ENCODE peak calls at places on chromosomes 7 and 10, in seven cellular contexts. One of them, this sample, is unnamed.

GRCh38 chr7:103695496-103695895 is 249.5 kb upstream of the SLC26A5 start:
- DNase-seq in PC-9: no peak
- DNase-seq in neural crest cell: no peak
- DNase-seq in AG04450: no peak
- DNase-seq in prostate gland: no peak
- DNase-seq in nephron progenitor cell: no peak
- DNase-seq in hepatocyte: no peak
- DNase-seq in this sample: no peak

GRCh38 chr7:50821457-50821977 is 38.8 kb upstream of the GRB10 start:
- DNase-seq in neural crest cell: no peak
- DNase-seq in AG04450: no peak
- DNase-seq in nephron progenitor cell: no peak
- DNase-seq in prostate gland: no peak
- DNase-seq in PC-9: peak
- DNase-seq in hepatocyte: peak
- DNase-seq in this sample: no peak

GRCh38 chr7:158975526-158976467 is 119.4 kb downstream of the DYNC2I1 start:
- DNase-seq in PC-9: no peak
- DNase-seq in nephron progenitor cell: no peak
- DNase-seq in neural crest cell: no peak
- DNase-seq in hepatocyte: no peak
- DNase-seq in prostate gland: no peak
- DNase-seq in AG04450: no peak
- DNase-seq in this sample: peak

GRCh38 chr10:30433779-30434272 is at the start of gene MAP3K8:
- DNase-seq in PC-9: peak
- DNase-seq in nephron progenitor cell: peak
- DNase-seq in prostate gland: peak
- DNase-seq in hepatocyte: peak
- DNase-seq in neural crest cell: peak
- DNase-seq in AG04450: no peak
- DNase-seq in this sample: peak

GRCh38 chr7:126720232-126720631 is 532.5 kb downstream of the GRM8 start:
- DNase-seq in hepatocyte: no peak
- DNase-seq in neural crest cell: no peak
- DNase-seq in AG04450: no peak
- DNase-seq in prostate gland: no peak
- DNase-seq in PC-9: no peak
- DNase-seq in nephron progenitor cell: no peak
- DNase-seq in this sample: no peak

GRCh38 chr10:94093286-94093905 is 99.7 kb downstream of the PLCE1 start:
- DNase-seq in PC-9: no peak
- DNase-seq in neural crest cell: no peak
- DNase-seq in nephron progenitor cell: no peak
- DNase-seq in AG04450: no peak
- DNase-seq in hepatocyte: no peak
- DNase-seq in prostate gland: no peak
- DNase-seq in this sample: no peak

GRCh38 chr7:18352339-18353255 is 143.0 kb upstream of the HDAC9 start:
- DNase-seq in neural crest cell: peak
- DNase-seq in PC-9: peak
- DNase-seq in nephron progenitor cell: peak
- DNase-seq in prostate gland: peak
- DNase-seq in AG04450: peak
- DNase-seq in hepatocyte: peak
- DNase-seq in this sample: peak

GRCh38 chr10:112435013-112435619 is 11.6 kb downstream of the ZDHHC6 start:
- DNase-seq in nephron progenitor cell: no peak
- DNase-seq in prostate gland: no peak
- DNase-seq in hepatocyte: peak
- DNase-seq in PC-9: peak
- DNase-seq in neural crest cell: no peak
- DNase-seq in AG04450: no peak
- DNase-seq in this sample: no peak

GRCh38 chr7:155587486-155587885 is 41.1 kb upstream of the CNPY1 start:
- DNase-seq in PC-9: no peak
- DNase-seq in neural crest cell: no peak
- DNase-seq in prostate gland: no peak
- DNase-seq in hepatocyte: no peak
- DNase-seq in nephron progenitor cell: no peak
- DNase-seq in AG04450: no peak
- DNase-seq in this sample: no peak

GRCh38 chr10:73410897-73411296 is 3.0 kb downstream of the ANXA7 start:
- DNase-seq in neural crest cell: no peak
- DNase-seq in nephron progenitor cell: no peak
- DNase-seq in AG04450: no peak
- DNase-seq in PC-9: no peak
- DNase-seq in hepatocyte: no peak
- DNase-seq in prostate gland: no peak
- DNase-seq in this sample: no peak

GRCh38 chr10:103507235-103508191 is 14.0 kb downstream of the NEURL1 start:
- DNase-seq in neural crest cell: no peak
- DNase-seq in PC-9: no peak
- DNase-seq in AG04450: no peak
- DNase-seq in nephron progenitor cell: peak
- DNase-seq in hepatocyte: peak
- DNase-seq in prostate gland: no peak
- DNase-seq in this sample: no peak

GRCh38 chr7:92621641-92622429 is 31.6 kb upstream of the FAM133B start:
- DNase-seq in AG04450: no peak
- DNase-seq in neural crest cell: no peak
- DNase-seq in prostate gland: no peak
- DNase-seq in nephron progenitor cell: no peak
- DNase-seq in hepatocyte: no peak
- DNase-seq in PC-9: no peak
- DNase-seq in this sample: no peak

GRCh38 chr7:130154501-130155317 is 50.5 kb downstream of the TMEM209 start:
- DNase-seq in AG04450: no peak
- DNase-seq in PC-9: no peak
- DNase-seq in hepatocyte: no peak
- DNase-seq in neural crest cell: no peak
- DNase-seq in nephron progenitor cell: no peak
- DNase-seq in prostate gland: no peak
- DNase-seq in this sample: no peak

GRCh38 chr7:47400001-47400400 is 181.9 kb downstream of the TNS3 start:
- DNase-seq in AG04450: no peak
- DNase-seq in hepatocyte: no peak
- DNase-seq in PC-9: no peak
- DNase-seq in prostate gland: no peak
- DNase-seq in nephron progenitor cell: no peak
- DNase-seq in neural crest cell: no peak
- DNase-seq in this sample: no peak

GRCh38 chr7:37273891-37274290 is 174.8 kb downstream of the ELMO1 start:
- DNase-seq in neural crest cell: no peak
- DNase-seq in hepatocyte: no peak
- DNase-seq in nephron progenitor cell: no peak
- DNase-seq in PC-9: no peak
- DNase-seq in prostate gland: no peak
- DNase-seq in AG04450: no peak
- DNase-seq in this sample: no peak

GRCh38 chr10:22682237-22683192 is 31.9 kb downstream of the PIP4K2A start:
- DNase-seq in hepatocyte: no peak
- DNase-seq in nephron progenitor cell: no peak
- DNase-seq in PC-9: peak
- DNase-seq in AG04450: no peak
- DNase-seq in prostate gland: no peak
- DNase-seq in neural crest cell: no peak
- DNase-seq in this sample: peak

GRCh38 chr10:62264702-62265436 is 3.8 kb downstream of the RTKN2 start:
- DNase-seq in PC-9: peak
- DNase-seq in neural crest cell: no peak
- DNase-seq in prostate gland: no peak
- DNase-seq in hepatocyte: peak
- DNase-seq in nephron progenitor cell: peak
- DNase-seq in AG04450: peak
- DNase-seq in this sample: no peak

GRCh38 chr7:116988363-116988989 is 35.2 kb downstream of the ST7 start:
- DNase-seq in PC-9: no peak
- DNase-seq in AG04450: no peak
- DNase-seq in nephron progenitor cell: no peak
- DNase-seq in prostate gland: no peak
- DNase-seq in hepatocyte: no peak
- DNase-seq in neural crest cell: no peak
- DNase-seq in this sample: no peak

GRCh38 chr7:33392143-33392542 is 262.8 kb downstream of the BBS9 start:
- DNase-seq in PC-9: no peak
- DNase-seq in hepatocyte: no peak
- DNase-seq in AG04450: no peak
- DNase-seq in prostate gland: no peak
- DNase-seq in neural crest cell: no peak
- DNase-seq in nephron progenitor cell: no peak
- DNase-seq in this sample: no peak

GRCh38 chr7:9241826-9242225 is 808.4 kb downstream of the NXPH1 start:
- DNase-seq in PC-9: no peak
- DNase-seq in neural crest cell: no peak
- DNase-seq in prostate gland: no peak
- DNase-seq in hepatocyte: no peak
- DNase-seq in AG04450: no peak
- DNase-seq in nephron progenitor cell: no peak
- DNase-seq in this sample: no peak
- TF ChIP-seq CTCF in PC-9: no peak
- TF ChIP-seq CTCF in neural crest cell: no peak
- TF ChIP-seq CTCF in prostate gland: no peak
- TF ChIP-seq CTCF in hepatocyte: no peak
- TF ChIP-seq CTCF in AG04450: no peak
- TF ChIP-seq CTCF in nephron progenitor cell: no peak
- TF ChIP-seq CTCF in this sample: no peak

DNA sequence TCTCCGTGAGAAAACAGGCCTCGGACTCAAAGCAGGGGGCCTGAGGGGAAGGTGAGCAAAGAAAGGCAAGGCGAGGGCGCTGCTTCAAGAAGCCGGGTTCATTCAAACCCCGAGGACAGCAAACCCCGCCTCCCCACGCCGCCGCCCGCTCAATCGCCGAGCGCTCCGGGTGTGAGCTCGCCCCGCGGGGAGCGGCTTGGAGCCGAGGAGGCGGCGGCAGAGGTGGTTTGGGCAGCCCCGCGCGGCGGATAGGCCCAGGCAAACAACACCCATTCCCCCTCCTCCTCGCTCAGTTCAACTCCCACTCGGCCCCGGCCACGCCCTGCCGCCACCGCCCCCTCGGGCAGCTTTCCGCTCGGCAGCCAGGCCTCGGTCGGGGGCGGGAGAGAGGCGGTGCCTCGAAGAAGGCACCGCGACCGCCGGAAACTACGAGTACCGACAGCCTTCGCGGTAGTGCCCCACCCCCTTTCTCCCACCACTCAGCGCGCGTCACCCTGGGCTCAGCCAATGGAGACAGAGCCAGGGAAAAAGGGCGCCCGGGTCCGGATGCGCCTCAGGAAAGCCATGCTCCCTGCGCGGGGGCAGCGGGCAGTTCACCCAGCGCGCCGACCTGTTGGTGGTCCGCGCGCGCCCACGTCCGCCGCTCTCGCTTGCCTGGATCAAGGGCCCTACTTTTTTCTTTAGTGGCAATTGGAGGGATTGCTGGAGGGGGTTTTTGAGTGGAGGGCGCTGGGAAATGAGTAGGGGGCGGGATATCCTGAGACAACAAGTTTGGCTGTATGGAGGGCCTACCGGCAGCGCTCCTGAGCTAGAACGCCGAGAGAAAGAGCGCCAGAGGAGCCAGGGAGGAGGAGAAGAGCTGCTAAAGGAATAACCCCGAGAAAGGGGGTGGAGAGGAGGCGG is 674 bp upstream of the SP4 start:
- DNase-seq in AG04450: peak
- DNase-seq in nephron progenitor cell: peak
- DNase-seq in neural crest cell: peak
- DNase-seq in prostate gland: peak
- DNase-seq in hepatocyte: peak
- DNase-seq in PC-9: peak
- DNase-seq in this sample: peak
- TF ChIP-seq CTCF in AG04450: no peak
- TF ChIP-seq CTCF in nephron progenitor cell: no peak
- TF ChIP-seq CTCF in neural crest cell: peak
- TF ChIP-seq CTCF in prostate gland: no peak
- TF ChIP-seq CTCF in hepatocyte: no peak
- TF ChIP-seq CTCF in PC-9: no peak
- TF ChIP-seq CTCF in this sample: no peak

GRCh38 chr7:151226560-151226874 is 488 bp downstream of the ABCF2 start:
- DNase-seq in nephron progenitor cell: no peak
- DNase-seq in hepatocyte: no peak
- DNase-seq in neural crest cell: no peak
- DNase-seq in PC-9: no peak
- DNase-seq in prostate gland: no peak
- DNase-seq in AG04450: no peak
- DNase-seq in this sample: no peak

GRCh38 chr7:151228024-151228866 is 1.2 kb upstream of the ABCF2 start:
- DNase-seq in neural crest cell: no peak
- DNase-seq in nephron progenitor cell: no peak
- DNase-seq in AG04450: no peak
- DNase-seq in hepatocyte: no peak
- DNase-seq in PC-9: peak
- DNase-seq in prostate gland: no peak
- DNase-seq in this sample: no peak

GRCh38 chr7:151229249-151229648 is 2.2 kb upstream of the ABCF2 start:
- DNase-seq in PC-9: no peak
- DNase-seq in neural crest cell: no peak
- DNase-seq in nephron progenitor cell: no peak
- DNase-seq in hepatocyte: no peak
- DNase-seq in prostate gland: no peak
- DNase-seq in AG04450: no peak
- DNase-seq in this sample: no peak

GRCh38 chr7:151225948-151226510 is 976 bp downstream of the ABCF2 start:
- DNase-seq in hepatocyte: no peak
- DNase-seq in neural crest cell: no peak
- DNase-seq in nephron progenitor cell: no peak
- DNase-seq in prostate gland: no peak
- DNase-seq in AG04450: no peak
- DNase-seq in PC-9: no peak
- DNase-seq in this sample: no peak

GRCh38 chr7:151226875-151227782 is at the start of gene ABCF2:
- DNase-seq in prostate gland: peak
- DNase-seq in neural crest cell: peak
- DNase-seq in hepatocyte: peak
- DNase-seq in nephron progenitor cell: peak
- DNase-seq in PC-9: peak
- DNase-seq in AG04450: peak
- DNase-seq in this sample: peak
- TF ChIP-seq CTCF in prostate gland: no peak
- TF ChIP-seq CTCF in neural crest cell: no peak
- TF ChIP-seq CTCF in hepatocyte: peak
- TF ChIP-seq CTCF in nephron progenitor cell: no peak
- TF ChIP-seq CTCF in PC-9: no peak
- TF ChIP-seq CTCF in AG04450: no peak
- TF ChIP-seq CTCF in this sample: no peak

DNA sequence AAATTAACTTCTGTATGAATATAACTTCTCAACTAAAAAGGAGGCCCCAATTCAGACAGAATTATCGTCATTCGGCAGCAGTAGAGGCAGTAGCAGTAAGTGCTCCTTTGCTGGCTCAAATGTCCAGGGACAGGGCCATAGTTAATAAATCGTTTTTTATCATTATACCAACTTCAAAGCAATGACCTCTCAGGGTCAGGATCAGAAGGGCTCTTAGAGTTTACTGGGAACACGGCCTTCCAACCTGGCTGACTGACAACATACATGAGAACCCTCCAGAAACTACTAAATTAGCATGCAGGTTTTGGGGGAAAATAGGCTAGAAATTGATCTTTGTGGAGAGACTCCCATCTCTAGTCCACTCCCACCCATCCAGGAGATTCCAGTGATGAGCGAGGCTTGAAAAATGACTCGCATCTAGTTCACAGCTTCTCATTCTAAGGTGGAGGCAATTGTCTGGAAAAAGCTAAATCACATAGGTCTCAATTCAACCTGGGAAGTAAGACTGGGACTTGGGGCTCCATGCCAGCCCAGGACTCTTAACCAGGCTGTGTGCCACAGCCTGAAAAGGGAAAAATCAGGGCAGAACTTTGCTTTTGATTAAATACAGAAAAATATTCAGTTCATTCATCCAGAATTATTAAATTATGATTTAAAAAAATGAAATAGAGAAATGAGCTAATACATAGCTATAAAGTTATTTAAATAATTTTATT is 84.6 kb downstream of the ABLIM1 start:
- DNase-seq in AG04450: no peak
- DNase-seq in neural crest cell: no peak
- DNase-seq in PC-9: no peak
- DNase-seq in hepatocyte: no peak
- DNase-seq in prostate gland: no peak
- DNase-seq in nephron progenitor cell: no peak
- DNase-seq in this sample: no peak
- TF ChIP-seq CTCF in AG04450: no peak
- TF ChIP-seq CTCF in neural crest cell: no peak
- TF ChIP-seq CTCF in PC-9: no peak
- TF ChIP-seq CTCF in hepatocyte: no peak
- TF ChIP-seq CTCF in prostate gland: no peak
- TF ChIP-seq CTCF in nephron progenitor cell: no peak
- TF ChIP-seq CTCF in this sample: no peak